ENCODE peak calls at places on chromosomes 2 and 18, in five cellular contexts. Q is Panc1, W is PC-3, T is upper lobe of right lung, Y is gastrocnemius medialis. R is an unnamed sample.

GRCh38 chr2:128457006-128457604 is 138.4 kb upstream of the HS6ST1 start:
- DNase-seq in Q (no peak), W (no peak), T (peak), Y (no peak), R (no peak)

GRCh38 chr2:80303006-80303741 is 1.4 kb downstream of the LRRTM1 start:
- DNase-seq in Q (no peak), W (no peak), T (no peak), Y (no peak), R (peak)

GRCh38 chr2:104434363-104434792 is 419.5 kb upstream of the POU3F3 start:
- DNase-seq in Q (no peak), W (no peak), T (peak), Y (no peak), R (peak)

GRCh38 chr2:216404010-216404618 is 8.2 kb upstream of the SMARCAL1 start:
- DNase-seq in Q (peak), W (peak), T (no peak), Y (no peak), R (no peak)

GRCh38 chr2:5472673-5473072 is 219.5 kb upstream of the SOX11 start:
- DNase-seq in Q (no peak), W (no peak), T (no peak), Y (no peak), R (no peak)

GRCh38 chr18:57404345-57404744 is 30.8 kb upstream of the ONECUT2 start:
- DNase-seq in Q (no peak), W (no peak), T (no peak), Y (no peak), R (no peak)

GRCh38 chr2:241563571-241563980 is 5.0 kb downstream of the BOK start:
- DNase-seq in Q (no peak), W (no peak), T (no peak), Y (no peak), R (peak)

GRCh38 chr18:73615506-73615905 is 532.1 kb downstream of the FBXO15 start:
- DNase-seq in Q (no peak), W (peak), T (no peak), Y (no peak), R (no peak)

GRCh38 chr2:6780765-6781274 is 84.9 kb downstream of the CMPK2 start:
- DNase-seq in Q (no peak), W (peak), T (peak), Y (peak), R (peak)

GRCh38 chr2:230793573-230794359 is 71.0 kb upstream of the ITM2C start:
- DNase-seq in Q (peak), W (peak), T (no peak), Y (peak), R (peak)

GRCh38 chr2:6864938-6865345 is 765 bp downstream of the CMPK2 start:
- DNase-seq in Q (no peak), W (no peak), T (peak), Y (no peak), R (peak)

GRCh38 chr2:15272961-15273360 is 288.2 kb downstream of the NBAS start:
- DNase-seq in Q (no peak), W (no peak), T (no peak), Y (no peak), R (no peak)
- TF ChIP-seq CTCF in Q (no peak), W (no peak), T (no peak), Y (no peak), R (no peak)

GRCh38 chr2:180334514-180334913 is 327.4 kb upstream of the CWC22 start:
- DNase-seq in Q (no peak), W (no peak), T (no peak), Y (no peak), R (no peak)

GRCh38 chr2:180337136-180337535 is 330.0 kb upstream of the CWC22 start:
- DNase-seq in Q (no peak), W (no peak), T (no peak), Y (no peak), R (no peak)

DNA sequence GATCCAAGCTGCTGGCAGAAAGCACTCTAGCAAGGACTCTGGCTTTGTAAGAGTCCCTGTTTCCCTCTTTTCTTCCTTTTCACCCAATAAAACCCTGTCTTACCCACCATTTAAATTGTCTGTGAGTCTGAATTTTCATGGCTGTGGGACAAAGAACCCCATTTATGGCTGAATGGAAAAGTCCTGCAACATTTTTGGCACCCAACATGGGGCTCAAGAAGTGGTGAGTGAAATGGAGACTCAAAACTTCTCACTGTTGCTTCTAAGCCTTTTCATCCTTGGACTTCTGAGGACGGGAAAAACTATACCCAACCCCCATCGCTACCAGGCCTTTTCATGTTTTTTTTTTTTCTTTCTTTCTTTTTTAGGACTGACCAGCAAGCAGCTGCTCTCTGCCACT is 329.5 kb upstream of the CWC22 start:
- DNase-seq in Q (no peak), W (no peak), T (no peak), Y (no peak), R (no peak)
- H3K27ac ChIP-seq in Q (no peak), W (no peak), T (no peak), Y (no peak), R (no peak)

DNA sequence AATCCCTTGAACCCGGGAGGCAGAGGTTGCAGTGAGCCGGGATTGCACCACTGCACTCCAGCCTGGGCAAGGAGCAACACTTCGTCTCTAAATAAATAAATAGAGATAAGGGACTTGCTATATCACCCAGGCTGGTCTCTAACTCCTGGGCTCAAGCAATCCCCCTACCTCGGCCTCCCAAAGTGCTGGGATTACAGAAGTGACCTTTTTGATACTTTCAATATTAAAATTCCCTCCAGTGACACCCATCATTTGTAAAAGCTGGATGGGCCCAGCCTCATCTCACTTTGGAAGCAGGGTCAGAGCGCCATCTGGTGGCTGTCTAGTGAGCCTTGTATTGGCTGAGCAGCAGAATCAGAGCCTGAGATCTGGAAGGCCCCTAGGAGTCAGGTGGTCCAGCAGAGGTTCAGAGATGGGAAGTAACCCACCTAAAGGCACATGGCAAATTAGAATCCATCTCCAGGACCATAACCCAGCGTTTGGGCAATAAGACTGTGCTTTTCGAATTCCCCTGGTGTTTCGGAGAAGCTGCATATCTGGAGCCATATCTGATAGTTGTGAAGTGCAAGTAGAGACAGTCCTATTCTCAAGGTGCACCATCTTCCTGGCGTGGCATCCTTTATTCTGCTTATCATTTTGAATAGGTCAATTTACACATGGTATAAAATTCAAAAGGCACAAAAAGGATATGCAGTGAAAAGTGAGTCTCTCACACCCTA is 18.3 kb upstream of the SLC35F6 start:
- DNase-seq in Q (peak), W (peak), T (peak), Y (peak), R (peak)
- TF ChIP-seq CTCF in Q (peak), W (peak), T (peak), Y (peak), R (peak)

GRCh38 chr2:179571141-179571713 is 290.2 kb downstream of the ZNF385B start:
- DNase-seq in Q (no peak), W (no peak), T (no peak), Y (peak), R (no peak)
- H3K27ac ChIP-seq in Q (no peak), W (no peak), T (no peak), Y (peak), R (peak)

DNA sequence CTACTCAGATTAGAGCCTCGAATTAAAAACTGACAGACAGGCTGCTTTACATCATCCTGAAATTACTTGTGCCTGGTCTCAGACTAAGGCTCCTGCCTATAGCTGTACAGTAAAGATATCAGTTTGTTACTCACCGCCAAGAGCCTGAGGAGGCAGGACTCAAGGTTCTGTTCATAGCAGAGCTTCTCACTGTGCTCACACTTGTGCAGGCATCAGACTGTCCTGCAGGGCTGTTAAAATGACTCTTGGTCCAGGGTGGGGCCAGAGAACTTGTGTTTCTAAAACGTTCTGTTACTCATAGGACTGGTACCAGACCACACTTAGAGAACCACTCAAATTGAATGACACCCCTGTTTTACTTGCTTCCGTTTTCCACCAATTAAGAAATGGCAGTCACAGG is 310.0 kb downstream of the DPP10 start:
- DNase-seq in Q (no peak), W (no peak), T (no peak), Y (no peak), R (no peak)
- TF ChIP-seq CTCF in Q (no peak), W (no peak), T (no peak), Y (no peak), R (no peak)

GRCh38 chr2:99756059-99756458 is 266.2 kb upstream of the REV1 start:
- DNase-seq in Q (no peak), W (no peak), T (no peak), Y (no peak), R (no peak)
- H3K27ac ChIP-seq in Q (no peak), W (no peak), T (no peak), Y (no peak), R (no peak)

GRCh38 chr2:11155326-11156059 is at the start of gene SLC66A3:
- DNase-seq in Q (no peak), W (peak), T (no peak), Y (no peak), R (peak)
- TF ChIP-seq CTCF in Q (no peak), W (no peak), T (peak), Y (no peak), R (no peak)

GRCh38 chr2:27080140-27080469 is 1.7 kb downstream of the EMILIN1 start:
- DNase-seq in Q (no peak), W (no peak), T (no peak), Y (no peak), R (no peak)

GRCh38 chr2:27079233-27080139 is 1.1 kb downstream of the EMILIN1 start:
- DNase-seq in Q (no peak), W (no peak), T (no peak), Y (no peak), R (no peak)

GRCh38 chr2:27080603-27080938 is 2.2 kb downstream of the EMILIN1 start:
- DNase-seq in Q (no peak), W (no peak), T (no peak), Y (no peak), R (no peak)

GRCh38 chr2:27077231-27077630 is 1.2 kb upstream of the EMILIN1 start:
- DNase-seq in Q (no peak), W (no peak), T (no peak), Y (no peak), R (no peak)

DNA sequence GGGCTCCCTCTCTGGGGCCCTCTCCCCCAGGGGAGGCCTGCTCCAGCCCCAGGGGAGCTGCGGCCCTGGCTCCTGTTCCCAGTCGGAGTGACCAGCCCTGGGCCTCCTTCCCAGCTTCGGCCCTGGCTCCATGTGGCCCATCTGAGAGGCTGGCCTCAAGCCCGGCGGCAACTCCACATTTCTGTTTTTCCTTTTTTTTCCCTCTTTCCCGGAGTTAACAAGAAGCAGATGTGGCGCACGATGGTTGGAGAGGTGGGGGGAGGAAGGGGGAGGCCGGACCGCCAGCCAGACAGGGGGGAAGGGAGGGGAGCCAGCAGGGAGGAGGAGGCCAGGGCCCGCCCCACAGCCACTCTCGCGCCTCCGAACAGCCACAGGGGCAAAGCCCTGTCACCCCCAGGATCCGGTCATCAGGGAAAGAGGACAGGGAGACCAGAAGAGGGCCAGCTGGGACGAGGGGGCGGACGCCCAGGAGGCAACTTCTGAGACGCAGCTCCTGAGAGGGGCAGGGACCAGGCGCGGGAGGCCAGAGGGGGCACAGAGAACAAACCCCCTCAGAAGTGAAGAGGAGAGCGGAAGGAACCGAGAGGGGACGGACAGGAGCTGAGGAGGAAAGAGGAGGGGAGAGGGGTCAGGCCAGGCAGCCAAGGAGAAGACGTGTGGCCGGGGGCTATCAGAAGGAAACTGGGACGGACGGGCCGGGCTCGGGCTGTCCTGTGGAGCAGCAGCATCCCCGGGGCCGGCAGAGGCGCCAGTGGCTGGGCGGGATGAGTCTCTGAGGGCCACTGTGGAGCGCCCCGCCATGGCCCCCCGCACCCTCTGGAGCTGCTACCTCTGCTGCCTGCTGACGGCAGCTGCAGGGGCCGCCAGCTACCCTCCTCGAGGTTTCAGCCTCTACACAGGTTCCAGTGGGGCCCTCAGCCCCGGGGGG is at the start of gene EMILIN1:
- DNase-seq in Q (no peak), W (no peak), T (peak), Y (peak), R (peak)
- H3K27ac ChIP-seq in Q (no peak), W (no peak), T (peak), Y (peak), R (peak)

DNA sequence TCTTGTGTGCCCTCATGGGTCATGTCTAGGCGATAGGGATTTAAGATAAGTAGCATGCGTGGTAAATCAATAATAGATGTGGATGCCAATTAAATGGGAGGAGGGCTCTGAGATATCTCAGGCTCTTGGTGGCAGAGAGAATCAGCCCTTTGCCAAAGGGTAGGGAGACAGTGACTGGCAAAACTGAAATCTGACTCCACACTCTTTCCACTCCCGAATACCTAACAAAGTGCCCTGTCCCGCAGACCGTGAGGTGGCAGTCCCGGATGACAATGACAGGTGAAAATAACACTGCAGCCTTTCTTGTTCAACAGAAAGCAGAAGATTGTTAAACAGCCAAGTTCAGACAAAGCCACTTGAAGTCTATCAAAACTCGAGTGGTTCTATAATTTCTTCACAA is 47.0 kb downstream of the C2orf76 start:
- DNase-seq in Q (no peak), W (no peak), T (no peak), Y (peak), R (no peak)
- TF ChIP-seq CTCF in Q (no peak), W (no peak), T (no peak), Y (no peak), R (no peak)

GRCh38 chr18:55090566-55091187 is 131.4 kb upstream of the CCDC68 start:
- DNase-seq in Q (no peak), W (peak), T (no peak), Y (no peak), R (no peak)
- H3K27ac ChIP-seq in Q (no peak), W (no peak), T (no peak), Y (no peak), R (no peak)

R was measured in lower lobe of right lung.